ENCODE peak calls at places on chromosomes 1 and 21, in seven cellular contexts. J, H, K, Q, O, L and B are unnamed samples.

GRCh38 chr1:187513190-187513589 is 684.4 kb downstream of the PLA2G4A start:
- DNase-seq in J (peak), H (no peak), O (no peak), K (no peak), L (no peak), Q (no peak), B (no peak)

GRCh38 chr1:229262239-229262638 is 8.7 kb upstream of the RAB4A start:
- DNase-seq in J (no peak), H (no peak), O (no peak), L (no peak), K (no peak), Q (no peak), B (no peak)

GRCh38 chr1:29783501-29784275 is 547.4 kb downstream of the PTPRU start:
- DNase-seq in K (no peak), J (no peak), L (peak), H (no peak), O (no peak), Q (no peak), B (no peak)

GRCh38 chr1:24074817-24075725 is 36.9 kb downstream of the MYOM3 start:
- DNase-seq in H (no peak), K (no peak), Q (no peak), O (no peak), L (no peak), J (no peak), B (no peak)

GRCh38 chr1:200619894-200620272 is 668 bp downstream of the KIF14 start:
- DNase-seq in J (no peak), O (no peak), Q (no peak), H (no peak), L (no peak), K (no peak), B (no peak)

GRCh38 chr21:25708467-25709065 is 26.1 kb downstream of the ATP5PF start:
- DNase-seq in O (no peak), J (peak), Q (peak), L (no peak), K (peak), H (peak), B (peak)

GRCh38 chr1:154213274-154213673 is 7.1 kb upstream of the CFAP141 start:
- DNase-seq in L (no peak), H (no peak), O (no peak), Q (peak), K (no peak), J (no peak), B (no peak)

GRCh38 chr21:16928439-16928838 is 584.4 kb upstream of the CXADR start:
- DNase-seq in J (no peak), K (no peak), H (no peak), O (no peak), L (no peak), Q (no peak), B (no peak)

GRCh38 chr1:203462878-203463277 is 12.7 kb upstream of the PRELP start:
- DNase-seq in H (no peak), L (peak), J (peak), Q (peak), K (no peak), O (no peak), B (no peak)

GRCh38 chr1:79633456-79633855 is 626.9 kb upstream of the ADGRL4 start:
- DNase-seq in O (peak), Q (peak), H (no peak), J (no peak), L (no peak), K (no peak), B (no peak)

GRCh38 chr1:159279754-159280153 is 22.4 kb upstream of the FCER1A start:
- DNase-seq in O (no peak), H (no peak), L (no peak), J (peak), Q (no peak), K (no peak), B (no peak)

GRCh38 chr1:158961178-158961577 is 29.8 kb downstream of the PYHIN1 start:
- DNase-seq in O (no peak), Q (no peak), H (no peak), J (no peak), L (no peak), K (no peak), B (no peak)

GRCh38 chr1:44609412-44609767 is 64.9 kb downstream of the TMEM53 start:
- DNase-seq in K (peak), L (no peak), O (no peak), H (peak), Q (peak), J (peak), B (peak)

GRCh38 chr1:117656202-117656641 is 50.4 kb downstream of the TENT5C start:
- DNase-seq in H (no peak), Q (no peak), L (no peak), K (no peak), O (no peak), J (no peak), B (no peak)

GRCh38 chr1:101162300-101162699 is 74.5 kb upstream of the S1PR1 start:
- DNase-seq in L (no peak), O (no peak), J (no peak), H (no peak), Q (no peak), K (no peak), B (no peak)

GRCh38 chr1:235098547-235098946 is 30.1 kb downstream of the TOMM20 start:
- DNase-seq in L (no peak), Q (no peak), J (no peak), K (no peak), O (no peak), H (no peak), B (no peak)

GRCh38 chr1:61299468-61299867 is 217.1 kb downstream of the NFIA start:
- DNase-seq in J (peak), Q (no peak), H (no peak), K (no peak), O (no peak), L (no peak), B (no peak)

GRCh38 chr21:33031152-33031551 is 5.4 kb downstream of the OLIG2 start:
- DNase-seq in K (no peak), J (no peak), L (no peak), H (no peak), O (no peak), Q (no peak), B (no peak)

GRCh38 chr1:8986814-8987190 is 39.4 kb downstream of the SLC2A7 start:
- DNase-seq in H (no peak), K (no peak), O (no peak), J (no peak), L (no peak), Q (no peak), B (no peak)

GRCh38 chr1:116019653-116020253 is 43.4 kb downstream of the SLC22A15 start:
- DNase-seq in J (no peak), H (no peak), O (no peak), Q (no peak), L (no peak), K (no peak), B (no peak)

GRCh38 chr1:14804626-14805025 is 206.1 kb downstream of the KAZN start:
- DNase-seq in O (no peak), K (peak), H (no peak), J (peak), L (no peak), Q (no peak), B (no peak)

GRCh38 chr1:36224537-36225297 is 474 bp downstream of the THRAP3 start:
- DNase-seq in J (peak), L (peak), K (peak), O (no peak), Q (peak), H (peak), B (peak)

GRCh38 chr1:10597492-10597891 is 122.7 kb downstream of the PEX14 start:
- DNase-seq in Q (no peak), O (no peak), H (no peak), J (no peak), K (no peak), L (no peak), B (no peak)

GRCh38 chr21:26961704-26962103 is 5.2 kb downstream of the ADAMTS5 start:
- DNase-seq in L (no peak), H (no peak), K (peak), Q (no peak), O (no peak), J (no peak), B (no peak)

GRCh38 chr1:231020816-231021215 is 19.2 kb downstream of the FAM89A start:
- DNase-seq in O (no peak), K (no peak), L (no peak), Q (no peak), J (no peak), H (no peak), B (no peak)

GRCh38 chr1:42145190-42145716 is 8.0 kb upstream of the GUCA2B start:
- DNase-seq in O (no peak), L (no peak), J (no peak), H (no peak), K (no peak), Q (no peak), B (no peak)

GRCh38 chr1:204443871-204444581 is 32.4 kb upstream of the PPP1R15B start:
- DNase-seq in H (no peak), O (no peak), J (no peak), Q (peak), L (no peak), K (no peak), B (no peak)

GRCh38 chr1:183461350-183461749 is 10.9 kb upstream of the SMG7 start:
- DNase-seq in J (peak), Q (no peak), O (no peak), H (no peak), K (no peak), L (no peak), B (no peak)

GRCh38 chr1:212525479-212526110 is 83.0 kb upstream of the ATF3 start:
- DNase-seq in H (no peak), K (no peak), L (no peak), Q (peak), O (no peak), J (no peak), B (no peak)

GRCh38 chr1:60280256-60280655 is 206.7 kb upstream of the C1orf87 start:
- DNase-seq in H (no peak), O (no peak), K (no peak), J (no peak), Q (peak), L (no peak), B (no peak)

GRCh38 chr1:220430059-220430458 is 97.9 kb upstream of the MARK1 start:
- DNase-seq in K (peak), J (no peak), Q (peak), O (peak), H (peak), L (no peak), B (no peak)

GRCh38 chr1:236844499-236845271 is 49.6 kb downstream of the MTR start:
- DNase-seq in L (no peak), O (no peak), Q (peak), H (no peak), J (no peak), K (no peak), B (no peak)

GRCh38 chr1:93324486-93325464 is 20.9 kb upstream of the DR1 start:
- DNase-seq in J (peak), K (no peak), O (no peak), L (no peak), H (no peak), Q (peak), B (no peak)

GRCh38 chr1:207805841-207806421 is 54.1 kb downstream of the CD46 start:
- DNase-seq in K (no peak), J (peak), H (no peak), Q (peak), L (peak), O (peak), B (no peak)

GRCh38 chr1:34518146-34518545 is 236.7 kb upstream of the GJB5 start:
- DNase-seq in Q (no peak), O (no peak), L (no peak), J (no peak), K (no peak), H (no peak), B (no peak)

GRCh38 chr1:197553281-197553680 is 222.0 kb downstream of the DENND1B start:
- DNase-seq in L (no peak), K (no peak), Q (no peak), H (no peak), O (no peak), J (no peak), B (no peak)

GRCh38 chr1:8905582-8906191 is 27.2 kb upstream of the ENO1 start:
- DNase-seq in J (peak), K (no peak), L (no peak), H (no peak), O (no peak), Q (peak), B (no peak)

GRCh38 chr1:111551623-111552470 is 48.4 kb upstream of the ADORA3 start:
- DNase-seq in L (no peak), K (no peak), H (no peak), J (no peak), O (no peak), Q (no peak), B (no peak)

GRCh38 chr1:39694026-39694425 is 2.8 kb upstream of the HPCAL4 start:
- DNase-seq in Q (no peak), L (no peak), O (no peak), J (no peak), H (no peak), K (no peak), B (no peak)

GRCh38 chr1:48471103-48471502 is 901 bp downstream of the SPATA6 start:
- DNase-seq in K (no peak), Q (no peak), H (no peak), O (no peak), J (no peak), L (peak), B (no peak)

GRCh38 chr1:48472747-48473146 is 743 bp upstream of the SPATA6 start:
- DNase-seq in H (no peak), K (no peak), O (no peak), Q (no peak), L (no peak), J (no peak), B (no peak)

GRCh38 chr1:48469616-48470500 is 2.1 kb downstream of the SPATA6 start:
- DNase-seq in K (no peak), L (peak), J (no peak), H (no peak), Q (peak), O (no peak), B (no peak)

GRCh38 chr1:48471603-48472576 is at the start of gene SPATA6:
- DNase-seq in L (peak), H (peak), K (peak), Q (peak), O (no peak), J (peak), B (peak)

GRCh38 chr1:48470506-48470905 is 1.5 kb downstream of the SPATA6 start:
- DNase-seq in L (peak), H (peak), O (no peak), K (peak), Q (peak), J (no peak), B (no peak)
- TF ChIP-seq CTCF in L (no peak), H (no peak), O (no peak), K (no peak), Q (no peak), J (no peak), B (no peak)

GRCh38 chr1:242427519-242427918 is 97.0 kb downstream of the PLD5 start:
- DNase-seq in K (no peak), H (no peak), J (no peak), O (no peak), Q (no peak), L (no peak), B (no peak)

GRCh38 chr1:242430956-242431355 is 93.5 kb downstream of the PLD5 start:
- DNase-seq in L (no peak), J (no peak), K (no peak), Q (no peak), H (no peak), O (no peak), B (no peak)

GRCh38 chr1:242428403-242429190 is 95.9 kb downstream of the PLD5 start:
- DNase-seq in Q (no peak), H (no peak), O (no peak), L (no peak), K (no peak), J (no peak), B (no peak)

GRCh38 chr1:242425232-242425631 is 99.3 kb downstream of the PLD5 start:
- DNase-seq in L (no peak), Q (no peak), H (no peak), J (peak), O (no peak), K (no peak), B (no peak)

DNA sequence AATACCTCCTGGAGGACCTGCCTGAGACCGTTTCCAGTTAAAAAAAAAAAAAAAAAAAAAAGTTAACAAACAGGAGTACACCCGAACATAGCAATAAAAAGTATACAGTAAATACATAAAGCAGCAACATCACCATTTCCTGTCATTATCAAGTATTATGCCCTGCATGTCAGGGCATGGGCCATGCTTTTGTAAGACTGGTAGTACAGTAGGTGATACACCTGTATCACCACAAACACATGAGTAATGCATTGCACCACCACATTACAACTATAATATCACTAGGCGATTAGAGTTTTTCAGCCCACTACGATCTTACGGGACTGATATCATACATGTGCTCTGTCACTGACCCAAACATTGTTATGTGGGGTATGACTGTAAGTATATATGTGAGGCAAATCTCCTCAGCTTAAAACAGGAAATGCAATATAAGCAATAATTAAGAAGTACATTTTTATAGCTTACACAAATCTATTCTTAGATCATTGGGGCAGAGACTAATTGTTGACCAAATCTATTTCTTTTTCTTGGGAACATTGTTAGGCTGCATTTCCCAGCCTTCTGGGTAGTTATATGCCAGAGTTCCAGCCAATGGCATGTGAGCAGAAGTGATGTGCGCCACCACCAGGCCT is 98.1 kb downstream of the PLD5 start:
- DNase-seq in H (no peak), K (no peak), L (no peak), O (no peak), J (no peak), Q (no peak), B (no peak)
- TF ChIP-seq CTCF in H (no peak), K (no peak), L (no peak), O (no peak), J (no peak), Q (no peak), B (no peak)

GRCh38 chr1:176850871-176851270 is 313.6 kb downstream of the ASTN1 start:
- DNase-seq in O (no peak), K (no peak), H (no peak), L (no peak), Q (no peak), J (no peak), B (no peak)

GRCh38 chr1:176853503-176853902 is 311.0 kb downstream of the ASTN1 start:
- DNase-seq in J (no peak), L (no peak), O (no peak), H (no peak), Q (no peak), K (no peak), B (no peak)

GRCh38 chr1:176852124-176852523 is 312.4 kb downstream of the ASTN1 start:
- DNase-seq in L (no peak), Q (no peak), J (no peak), O (no peak), K (no peak), H (no peak), B (no peak)

GRCh38 chr1:176847052-176847451 is 317.5 kb downstream of the ASTN1 start:
- DNase-seq in Q (no peak), O (no peak), J (no peak), L (no peak), H (no peak), K (no peak), B (no peak)

GRCh38 chr1:176849281-176849680 is 315.2 kb downstream of the ASTN1 start:
- DNase-seq in K (no peak), H (no peak), J (no peak), L (no peak), Q (no peak), O (no peak), B (no peak)
- TF ChIP-seq CTCF in K (no peak), H (no peak), J (no peak), L (no peak), Q (no peak), O (no peak), B (no peak)

GRCh38 chr1:28579374-28579773 is 12.7 kb upstream of the RAB42 start:
- DNase-seq in H (no peak), O (no peak), J (no peak), Q (no peak), K (no peak), L (no peak), B (no peak)

GRCh38 chr1:28581531-28582247 is 10.4 kb upstream of the RAB42 start:
- DNase-seq in J (peak), L (peak), H (peak), O (peak), Q (peak), K (peak), B (peak)

GRCh38 chr1:28578696-28579218 is 13.3 kb upstream of the RAB42 start:
- DNase-seq in H (no peak), K (no peak), O (no peak), J (no peak), Q (no peak), L (no peak), B (no peak)

GRCh38 chr1:28582248-28582615 is 9.8 kb upstream of the RAB42 start:
- DNase-seq in H (no peak), O (no peak), Q (peak), L (no peak), J (peak), K (no peak), B (no peak)

GRCh38 chr1:28580706-28581530 is 11.1 kb upstream of the RAB42 start:
- DNase-seq in K (peak), H (peak), O (no peak), J (peak), Q (peak), L (no peak), B (peak)
- TF ChIP-seq CTCF in K (no peak), H (no peak), O (no peak), J (no peak), Q (peak), L (no peak), B (peak)

GRCh38 chr1:193190096-193190744 is 3.8 kb upstream of the B3GALT2 start:
- DNase-seq in Q (peak), K (no peak), L (no peak), H (no peak), J (peak), O (no peak), B (no peak)
- TF ChIP-seq CTCF in Q (peak), K (no peak), L (no peak), H (no peak), J (peak), O (peak), B (peak)

GRCh38 chr1:25610822-25611630 is 5.6 kb upstream of the MAN1C1 start:
- DNase-seq in O (no peak), K (no peak), Q (no peak), L (no peak), H (no peak), J (no peak), B (no peak)
- TF ChIP-seq CTCF in O (peak), K (no peak), Q (peak), L (no peak), H (no peak), J (no peak), B (no peak)